ENCODE peak calls at places on chromosomes 3 and 15, in five cellular contexts. J is adrenal gland, P is breast epithelium, I is tibial nerve, W is body of pancreas. H is an unnamed sample. For H3K36me3, the result is how much of the 10 kb centered on the place peaks cover.

GRCh38 chr3:195802795-195803194 is 8.9 kb downstream of the MUC4 start:
- DNase-seq in J (no peak), P (no peak), I (no peak), W (peak), H (no peak)

GRCh38 chr15:40501487-40501886 is 30.7 kb downstream of the CHST14 start:
- DNase-seq in J (no peak), P (no peak), I (no peak), W (no peak), H (no peak)

GRCh38 chr15:51193526-51193925 is 98.8 kb upstream of the TNFAIP8L3 start:
- DNase-seq in J (no peak), P (no peak), I (no peak), W (no peak), H (no peak)

GRCh38 chr3:146218880-146219866 is 31.7 kb downstream of the PLSCR4 start:
- DNase-seq in J (peak), P (no peak), I (peak), W (peak), H (peak)

GRCh38 chr3:138938056-138938876 is 8.7 kb downstream of the FOXL2 start:
- DNase-seq in J (no peak), P (no peak), I (no peak), W (no peak), H (no peak)

GRCh38 chr3:158165730-158166129 is 55.8 kb downstream of the RSRC1 start:
- DNase-seq in J (no peak), P (no peak), I (no peak), W (no peak), H (no peak)

GRCh38 chr15:99209326-99209725 is 40.1 kb downstream of the TTC23 start:
- DNase-seq in J (peak), P (no peak), I (no peak), W (no peak), H (peak)

GRCh38 chr3:131568460-131568859 is 65.7 kb upstream of the MRPL3 start:
- DNase-seq in J (no peak), P (no peak), I (no peak), W (no peak), H (no peak)

GRCh38 chr3:25421747-25422146 is 6.3 kb upstream of the RARB start:
- DNase-seq in J (no peak), P (no peak), I (no peak), W (no peak), H (no peak)

GRCh38 chr15:85591622-85592021 is 203.1 kb downstream of the KLHL25 start:
- DNase-seq in J (no peak), P (no peak), I (no peak), W (no peak), H (no peak)

GRCh38 chr15:98866503-98866902 is 141.1 kb downstream of the PGPEP1L start:
- DNase-seq in J (peak), P (no peak), I (no peak), W (no peak), H (no peak)

GRCh38 chr15:74062671-74063070 is 19.7 kb downstream of the GOLGA6A start:
- DNase-seq in J (no peak), P (no peak), I (no peak), W (no peak), H (no peak)

GRCh38 chr15:74060251-74060650 is 22.1 kb downstream of the GOLGA6A start:
- DNase-seq in J (no peak), P (no peak), I (no peak), W (no peak), H (no peak)

DNA sequence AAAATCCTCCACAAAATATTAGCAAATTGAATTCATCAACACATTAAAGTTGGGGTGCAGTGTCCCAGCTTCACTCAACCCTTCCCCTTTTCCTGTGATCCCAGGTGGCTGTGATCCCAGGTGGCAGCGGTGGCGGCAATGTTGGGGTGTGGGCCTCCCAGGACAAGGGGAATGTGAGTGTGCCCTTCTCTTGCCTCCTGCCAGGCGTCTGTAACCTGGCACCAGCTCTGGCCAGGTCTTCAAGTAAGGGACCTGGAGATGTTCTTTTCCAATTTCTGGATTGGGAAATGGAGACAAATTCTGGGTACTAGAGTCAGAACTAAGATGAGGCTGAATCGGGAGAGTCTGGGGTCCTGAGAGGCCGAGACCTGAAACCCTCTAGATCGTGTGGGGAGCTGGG is 20.1 kb downstream of the GOLGA6A start:
- DNase-seq in J (no peak), P (no peak), I (no peak), W (no peak), H (no peak)
- H3K36me3 ChIP-seq in J (under half), P (under half), I (under half), W (under half), H (under half)

GRCh38 chr3:11641683-11642407 is 1.9 kb downstream of the VGLL4 start:
- DNase-seq in J (peak), P (no peak), I (no peak), W (peak), H (no peak)
- TF ChIP-seq POLR2A in J (peak), P (no peak), I (peak), W (no peak), H (no peak)

GRCh38 chr3:48689384-48689783 is 3.7 kb upstream of the NCKIPSD start:
- DNase-seq in J (no peak), P (no peak), I (no peak), W (no peak), H (no peak)
- H3K36me3 ChIP-seq in J (under half), P (under half), I (under half), W (under half), H (half or more)

GRCh38 chr3:32994045-32994444 is 42.6 kb downstream of the CCR4 start:
- DNase-seq in J (no peak), P (no peak), I (no peak), W (no peak), H (no peak)
- TF ChIP-seq POLR2A in J (no peak), P (no peak), I (no peak), W (no peak), H (no peak)

H was measured in heart left ventricle.